ENCODE peak calls at places on chromosome 20, in ten cellular contexts. One of them, this sample, is unnamed.

GRCh38 chr20:44080646-44081267 is 106.2 kb downstream of the JPH2 start:
- DNase-seq in AG09309: no peak
- DNase-seq in fibroblast of lung: peak
- DNase-seq in sigmoid colon: peak
- DNase-seq in chondrocyte: no peak
- DNase-seq in stomach: peak
- DNase-seq in HFF-Myc: peak
- DNase-seq in endothelial cell: peak
- DNase-seq in IMR-90: peak
- DNase-seq in mesothelial cell of epicardium: peak
- DNase-seq in this sample: peak

GRCh38 chr20:20566523-20566922 is 145.9 kb downstream of the RALGAPA2 start:
- DNase-seq in AG09309: no peak
- DNase-seq in fibroblast of lung: no peak
- DNase-seq in sigmoid colon: no peak
- DNase-seq in chondrocyte: no peak
- DNase-seq in stomach: no peak
- DNase-seq in HFF-Myc: no peak
- DNase-seq in endothelial cell: no peak
- DNase-seq in IMR-90: no peak
- DNase-seq in mesothelial cell of epicardium: no peak
- DNase-seq in this sample: no peak

GRCh38 chr20:45355209-45355608 is 7.0 kb upstream of the SDC4 start:
- DNase-seq in AG09309: no peak
- DNase-seq in fibroblast of lung: peak
- DNase-seq in sigmoid colon: peak
- DNase-seq in chondrocyte: no peak
- DNase-seq in stomach: no peak
- DNase-seq in HFF-Myc: no peak
- DNase-seq in endothelial cell: no peak
- DNase-seq in IMR-90: peak
- DNase-seq in mesothelial cell of epicardium: no peak
- DNase-seq in this sample: no peak

GRCh38 chr20:58833921-58834320 is 16.8 kb downstream of the GNAS-AS1 start:
- DNase-seq in AG09309: no peak
- DNase-seq in fibroblast of lung: no peak
- DNase-seq in sigmoid colon: no peak
- DNase-seq in chondrocyte: no peak
- DNase-seq in stomach: no peak
- DNase-seq in HFF-Myc: no peak
- DNase-seq in endothelial cell: no peak
- DNase-seq in IMR-90: no peak
- DNase-seq in mesothelial cell of epicardium: no peak
- DNase-seq in this sample: no peak

GRCh38 chr20:39623584-39624234 is 661.6 kb downstream of the DHX35 start:
- DNase-seq in AG09309: no peak
- DNase-seq in fibroblast of lung: no peak
- DNase-seq in sigmoid colon: no peak
- DNase-seq in chondrocyte: no peak
- DNase-seq in stomach: no peak
- DNase-seq in HFF-Myc: no peak
- DNase-seq in endothelial cell: no peak
- DNase-seq in IMR-90: no peak
- DNase-seq in mesothelial cell of epicardium: no peak
- DNase-seq in this sample: peak

GRCh38 chr20:12201289-12201991 is 283.7 kb downstream of the BTBD3 start:
- DNase-seq in AG09309: no peak
- DNase-seq in fibroblast of lung: peak
- DNase-seq in sigmoid colon: no peak
- DNase-seq in chondrocyte: no peak
- DNase-seq in stomach: no peak
- DNase-seq in HFF-Myc: peak
- DNase-seq in endothelial cell: no peak
- DNase-seq in IMR-90: peak
- DNase-seq in mesothelial cell of epicardium: no peak
- DNase-seq in this sample: no peak

GRCh38 chr20:8129211-8129986 is 2.7 kb upstream of the PLCB1 start:
- DNase-seq in AG09309: no peak
- DNase-seq in fibroblast of lung: peak
- DNase-seq in sigmoid colon: peak
- DNase-seq in chondrocyte: no peak
- DNase-seq in stomach: no peak
- DNase-seq in HFF-Myc: no peak
- DNase-seq in endothelial cell: no peak
- DNase-seq in IMR-90: peak
- DNase-seq in mesothelial cell of epicardium: no peak
- DNase-seq in this sample: no peak

GRCh38 chr20:38373231-38373867 is 27.1 kb downstream of the LBP start:
- DNase-seq in AG09309: no peak
- DNase-seq in fibroblast of lung: no peak
- DNase-seq in sigmoid colon: no peak
- DNase-seq in chondrocyte: no peak
- DNase-seq in stomach: no peak
- DNase-seq in HFF-Myc: no peak
- DNase-seq in endothelial cell: no peak
- DNase-seq in IMR-90: no peak
- DNase-seq in mesothelial cell of epicardium: no peak
- DNase-seq in this sample: peak

DNA sequence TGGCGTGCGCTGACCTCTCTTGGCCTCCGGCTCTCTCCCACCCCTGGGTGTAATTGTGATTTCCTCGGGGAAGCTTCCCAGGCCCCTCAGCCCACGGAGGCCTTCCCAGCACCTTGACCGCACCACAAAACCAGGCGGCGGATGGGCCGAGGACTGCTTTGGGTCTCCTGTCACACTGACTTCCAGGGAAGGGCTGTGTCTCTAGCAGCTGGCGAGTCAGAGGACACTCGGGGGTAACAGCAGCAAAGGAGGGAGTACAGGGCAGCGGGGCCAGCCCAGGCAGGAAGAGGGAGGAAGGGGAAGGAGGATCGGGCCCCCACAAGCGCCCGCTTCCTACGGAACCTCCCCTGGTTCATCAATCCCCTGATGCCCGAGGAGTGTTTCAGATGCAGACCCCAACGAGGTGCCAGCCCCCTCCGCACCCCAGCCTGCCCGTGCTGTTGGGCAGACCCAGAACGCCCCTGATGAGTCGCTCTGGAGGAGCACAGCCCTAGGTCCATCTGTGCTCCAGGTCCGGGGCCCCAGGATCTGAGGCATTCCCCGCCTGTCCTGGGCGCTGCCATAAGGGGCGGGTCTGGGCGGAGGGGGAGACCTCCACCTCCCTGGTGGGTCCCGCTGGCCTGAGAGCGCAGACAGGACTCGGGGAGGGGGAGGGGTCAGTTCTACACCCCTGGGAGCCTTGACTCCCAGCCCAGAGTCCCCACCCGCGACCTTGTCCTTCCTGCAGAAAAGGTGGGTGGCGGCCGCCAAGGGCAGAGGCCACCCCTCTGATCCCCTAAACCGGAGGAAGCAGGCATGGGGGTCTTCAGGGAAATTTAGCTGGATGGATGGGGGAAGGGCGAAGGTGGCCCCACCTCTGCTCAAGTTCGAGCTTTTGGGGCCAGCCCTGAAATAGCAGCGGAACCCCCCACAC is 956 bp downstream of the CHRNA4 start:
- DNase-seq in AG09309: no peak
- DNase-seq in fibroblast of lung: no peak
- DNase-seq in sigmoid colon: no peak
- DNase-seq in chondrocyte: no peak
- DNase-seq in stomach: no peak
- DNase-seq in HFF-Myc: no peak
- DNase-seq in endothelial cell: no peak
- DNase-seq in IMR-90: no peak
- DNase-seq in mesothelial cell of epicardium: no peak
- DNase-seq in this sample: no peak
- TF ChIP-seq CTCF in AG09309: no peak
- TF ChIP-seq CTCF in fibroblast of lung: no peak
- TF ChIP-seq CTCF in sigmoid colon: no peak
- TF ChIP-seq CTCF in chondrocyte: no peak
- TF ChIP-seq CTCF in stomach: no peak
- TF ChIP-seq CTCF in HFF-Myc: no peak
- TF ChIP-seq CTCF in endothelial cell: no peak
- TF ChIP-seq CTCF in IMR-90: no peak
- TF ChIP-seq CTCF in mesothelial cell of epicardium: no peak
- TF ChIP-seq CTCF in this sample: no peak

DNA sequence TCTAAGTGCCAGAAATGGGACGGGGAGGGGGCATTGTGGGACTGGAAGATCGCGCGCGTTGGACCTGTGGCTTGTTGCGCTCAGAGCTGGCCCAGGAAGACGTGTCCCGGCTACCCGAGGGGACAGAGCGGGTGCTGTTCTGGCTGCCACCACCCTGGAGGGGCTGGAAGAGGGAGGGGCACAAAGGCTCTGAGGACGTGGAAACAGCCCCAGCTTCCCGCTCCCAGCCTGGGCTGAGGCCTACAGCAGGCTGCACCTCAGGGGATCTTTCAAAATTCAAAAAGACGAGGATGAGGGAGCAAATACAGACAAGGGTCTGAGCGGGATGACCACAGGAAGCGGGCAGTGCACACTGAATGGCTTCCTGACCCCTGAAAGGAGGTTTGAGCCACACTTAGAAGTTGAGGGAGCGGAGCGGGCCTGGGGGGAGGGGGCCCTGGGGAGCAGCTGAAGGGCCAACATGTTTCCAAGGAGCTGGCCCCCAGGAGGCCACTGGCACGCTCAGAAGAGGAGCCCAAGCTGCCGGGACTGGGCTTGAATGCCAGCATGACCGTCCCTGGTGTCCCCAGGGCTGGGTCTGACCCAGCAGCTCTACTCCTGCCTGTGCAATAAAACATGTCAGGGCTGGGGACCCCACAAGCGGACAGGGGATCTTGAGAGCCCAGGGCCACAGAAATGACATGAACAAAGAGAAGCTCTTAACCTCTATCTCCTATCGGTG is 1.3 kb downstream of the OXT start:
- DNase-seq in AG09309: no peak
- DNase-seq in fibroblast of lung: no peak
- DNase-seq in sigmoid colon: no peak
- DNase-seq in chondrocyte: peak
- DNase-seq in stomach: no peak
- DNase-seq in HFF-Myc: no peak
- DNase-seq in endothelial cell: no peak
- DNase-seq in IMR-90: no peak
- DNase-seq in mesothelial cell of epicardium: no peak
- DNase-seq in this sample: no peak
- TF ChIP-seq CTCF in AG09309: no peak
- TF ChIP-seq CTCF in fibroblast of lung: no peak
- TF ChIP-seq CTCF in sigmoid colon: no peak
- TF ChIP-seq CTCF in chondrocyte: no peak
- TF ChIP-seq CTCF in stomach: no peak
- TF ChIP-seq CTCF in HFF-Myc: no peak
- TF ChIP-seq CTCF in endothelial cell: no peak
- TF ChIP-seq CTCF in IMR-90: no peak
- TF ChIP-seq CTCF in mesothelial cell of epicardium: no peak
- TF ChIP-seq CTCF in this sample: no peak

GRCh38 chr20:62143118-62143975 is at the start of the genes PSMA7 and SS18L1:
- DNase-seq in AG09309: peak
- DNase-seq in fibroblast of lung: peak
- DNase-seq in sigmoid colon: peak
- DNase-seq in chondrocyte: peak
- DNase-seq in stomach: peak
- DNase-seq in HFF-Myc: no peak
- DNase-seq in endothelial cell: peak
- DNase-seq in IMR-90: peak
- DNase-seq in mesothelial cell of epicardium: peak
- DNase-seq in this sample: peak

GRCh38 chr20:62139636-62140035 is 3.6 kb downstream of the PSMA7 start:
- DNase-seq in AG09309: no peak
- DNase-seq in fibroblast of lung: no peak
- DNase-seq in sigmoid colon: no peak
- DNase-seq in chondrocyte: no peak
- DNase-seq in stomach: no peak
- DNase-seq in HFF-Myc: no peak
- DNase-seq in endothelial cell: no peak
- DNase-seq in IMR-90: no peak
- DNase-seq in mesothelial cell of epicardium: no peak
- DNase-seq in this sample: no peak

GRCh38 chr20:62141043-62141396 is 2.2 kb downstream of the PSMA7 start:
- DNase-seq in AG09309: no peak
- DNase-seq in fibroblast of lung: no peak
- DNase-seq in sigmoid colon: no peak
- DNase-seq in chondrocyte: no peak
- DNase-seq in stomach: no peak
- DNase-seq in HFF-Myc: no peak
- DNase-seq in endothelial cell: no peak
- DNase-seq in IMR-90: no peak
- DNase-seq in mesothelial cell of epicardium: no peak
- DNase-seq in this sample: no peak

GRCh38 chr20:62142252-62143117 is 709 bp downstream of the PSMA7 start:
- DNase-seq in AG09309: no peak
- DNase-seq in fibroblast of lung: no peak
- DNase-seq in sigmoid colon: no peak
- DNase-seq in chondrocyte: no peak
- DNase-seq in stomach: peak
- DNase-seq in HFF-Myc: no peak
- DNase-seq in endothelial cell: peak
- DNase-seq in IMR-90: no peak
- DNase-seq in mesothelial cell of epicardium: peak
- DNase-seq in this sample: no peak

DNA sequence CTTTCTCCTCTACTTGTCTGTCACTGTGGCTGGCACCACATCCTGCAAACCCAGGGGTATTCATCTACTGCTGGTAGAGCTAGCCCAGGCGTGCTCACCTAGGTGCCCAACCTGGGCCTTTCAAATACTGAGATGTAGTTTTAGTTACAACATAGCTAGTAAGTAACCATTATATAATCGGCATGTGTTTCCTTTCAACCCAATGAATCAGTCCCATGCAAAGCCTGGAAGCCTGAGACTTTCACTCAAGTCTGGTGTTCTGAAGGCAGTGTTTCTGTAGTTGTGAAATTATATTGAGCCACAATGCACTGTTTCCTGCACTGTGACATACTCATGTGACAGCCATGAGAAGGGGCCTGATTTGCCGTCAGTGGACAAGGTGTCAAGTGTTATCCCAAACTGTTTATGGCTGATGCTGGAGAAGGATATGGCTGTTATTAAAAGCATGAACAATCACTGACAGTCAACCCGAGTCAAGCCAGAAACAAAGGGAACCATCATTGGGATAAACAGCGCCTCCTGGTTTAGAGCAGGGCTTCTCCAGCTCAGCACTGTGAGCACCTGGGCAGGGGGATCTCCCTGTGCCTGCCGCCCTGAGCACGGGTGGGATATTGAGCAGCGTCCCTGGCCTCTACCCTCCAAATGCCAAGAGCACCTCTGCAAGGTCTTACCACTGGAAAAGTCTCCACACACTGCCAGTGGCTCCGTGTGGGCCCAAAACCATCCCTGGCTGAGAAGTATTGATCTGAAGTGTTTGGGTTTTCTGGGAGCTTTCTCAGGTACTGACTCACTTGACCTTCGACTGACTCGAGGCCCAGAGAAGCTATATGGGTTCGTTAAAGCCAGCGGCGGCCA is 1.6 kb downstream of the PSMA7 start:
- DNase-seq in AG09309: peak
- DNase-seq in fibroblast of lung: peak
- DNase-seq in sigmoid colon: no peak
- DNase-seq in chondrocyte: no peak
- DNase-seq in stomach: no peak
- DNase-seq in HFF-Myc: no peak
- DNase-seq in endothelial cell: no peak
- DNase-seq in IMR-90: peak
- DNase-seq in mesothelial cell of epicardium: no peak
- DNase-seq in this sample: peak
- TF ChIP-seq CTCF in AG09309: peak
- TF ChIP-seq CTCF in fibroblast of lung: peak
- TF ChIP-seq CTCF in sigmoid colon: no peak
- TF ChIP-seq CTCF in chondrocyte: peak
- TF ChIP-seq CTCF in stomach: no peak
- TF ChIP-seq CTCF in HFF-Myc: peak
- TF ChIP-seq CTCF in endothelial cell: no peak
- TF ChIP-seq CTCF in IMR-90: peak
- TF ChIP-seq CTCF in mesothelial cell of epicardium: no peak
- TF ChIP-seq CTCF in this sample: peak

DNA sequence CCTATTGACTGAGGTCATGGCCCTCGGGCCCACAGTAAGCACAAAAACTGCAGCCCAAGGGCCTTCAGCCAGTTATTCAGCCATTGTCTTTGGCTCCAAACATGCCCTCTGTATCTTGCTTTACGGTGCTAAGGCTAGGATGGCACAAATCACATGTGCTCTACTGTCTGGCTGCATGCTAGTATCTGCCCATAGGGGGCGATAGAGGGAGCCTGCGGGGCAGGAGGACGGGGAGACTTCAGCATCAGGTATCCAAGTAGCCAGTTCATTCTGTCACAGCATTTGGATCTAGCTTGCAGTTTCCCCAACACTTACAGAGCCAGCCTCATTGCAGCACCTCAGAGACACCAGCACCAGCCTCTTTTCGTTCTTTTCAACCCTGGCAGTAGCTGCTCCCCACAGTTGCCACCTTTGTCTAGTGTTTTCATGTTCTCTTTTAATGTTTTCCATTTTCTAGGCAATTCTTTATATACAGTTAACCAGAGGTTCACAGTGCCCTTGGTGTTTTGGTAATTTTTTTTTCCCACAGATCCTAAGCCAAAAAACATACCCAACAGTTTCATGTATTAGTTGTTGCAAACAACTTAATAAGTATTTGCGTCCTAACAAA is 705.9 kb downstream of the PTPRT start:
- DNase-seq in AG09309: no peak
- DNase-seq in fibroblast of lung: no peak
- DNase-seq in sigmoid colon: no peak
- DNase-seq in chondrocyte: no peak
- DNase-seq in stomach: no peak
- DNase-seq in HFF-Myc: no peak
- DNase-seq in endothelial cell: no peak
- DNase-seq in IMR-90: no peak
- DNase-seq in mesothelial cell of epicardium: no peak
- DNase-seq in this sample: peak
- TF ChIP-seq CTCF in AG09309: no peak
- TF ChIP-seq CTCF in fibroblast of lung: peak
- TF ChIP-seq CTCF in sigmoid colon: no peak
- TF ChIP-seq CTCF in chondrocyte: peak
- TF ChIP-seq CTCF in stomach: no peak
- TF ChIP-seq CTCF in HFF-Myc: peak
- TF ChIP-seq CTCF in endothelial cell: no peak
- TF ChIP-seq CTCF in IMR-90: no peak
- TF ChIP-seq CTCF in mesothelial cell of epicardium: peak
- TF ChIP-seq CTCF in this sample: no peak

This sample was measured in adrenal gland.